ENCODE peak calls at places on chromosomes 6 and 20, in six cellular contexts. J is caudate nucleus; O is stimulated activated CD8-positive, alpha-beta memory T cell treated with anti-CD3 and anti-CD28 coated beads, Interleukin-4, amount 100 ng/mL, for 24 hours; W is iris pigment epithelial cell; B is ELR; T is heart right ventricle. E is an unnamed sample.

GRCh38 chr6:123909989-123910388 is 106.3 kb downstream of the NKAIN2 start:
- DNase-seq in J (no peak), O (no peak), W (no peak), B (no peak), T (no peak), E (no peak)

GRCh38 chr20:60700728-60701127 is 551.3 kb upstream of the CDH4 start:
- DNase-seq in J (no peak), O (no peak), W (no peak), B (no peak), T (no peak), E (no peak)

GRCh38 chr6:109770779-109771178 is 79.7 kb downstream of the FIG4 start:
- DNase-seq in J (no peak), O (no peak), W (no peak), B (no peak), T (no peak), E (no peak)

GRCh38 chr20:35018578-35019371 is 63.1 kb downstream of the MYH7B start:
- DNase-seq in J (no peak), O (no peak), W (no peak), B (no peak), T (no peak), E (no peak)

GRCh38 chr6:35341557-35341956 is 801 bp upstream of the PPARD start:
- DNase-seq in J (no peak), O (no peak), W (no peak), B (peak; percentile 9), T (no peak), E (no peak)

GRCh38 chr20:17635846-17636245 is 46.2 kb downstream of the RRBP1 start:
- DNase-seq in J (no peak), O (no peak), W (peak; percentile 40), B (peak; percentile 20), T (no peak), E (peak; percentile 67)

GRCh38 chr20:8385247-8385646 is 253.2 kb downstream of the PLCB1 start:
- DNase-seq in J (peak; percentile 38), O (no peak), W (peak; percentile 50), B (no peak), T (peak; percentile 16), E (no peak)

GRCh38 chr6:37049990-37050853 is 44.8 kb downstream of the FGD2 start:
- DNase-seq in J (no peak), O (peak; percentile 47), W (no peak), B (no peak), T (peak; percentile 71), E (peak; percentile 42)

GRCh38 chr6:33197431-33198048 is 2.9 kb downstream of the RXRB start:
- DNase-seq in J (no peak), O (no peak), W (peak; percentile 63), B (peak; percentile 79), T (peak; percentile 38), E (no peak)

GRCh38 chr6:167093922-167094432 is 28.9 kb upstream of the CCR6 start:
- DNase-seq in J (no peak), O (peak; percentile 62), W (no peak), B (no peak), T (no peak), E (no peak)

GRCh38 chr6:4091926-4092325 is 13.0 kb upstream of the FAM217A start:
- DNase-seq in J (no peak), O (no peak), W (no peak), B (no peak), T (no peak), E (no peak)